ENCODE peak calls at places on chromosomes 7 and 10, in four cellular contexts. U, W, A and M are unnamed samples.

GRCh38 chr7:107025449-107026103 is 18.9 kb upstream of the PRKAR2B start:
- DNase-seq in W (no peak), U (no peak), A (peak; percentile 19), M (no peak)

GRCh38 chr7:117077658-117078057 is 124.4 kb downstream of the ST7 start:
- DNase-seq in A (no peak), U (no peak), W (no peak), M (no peak)

GRCh38 chr7:86914468-86915054 is 144.9 kb downstream of the ELAPOR2 start:
- DNase-seq in U (no peak), W (no peak), A (peak; percentile 25), M (no peak)

GRCh38 chr7:94276797-94277196 is 117.9 kb upstream of the COL1A2 start:
- DNase-seq in W (no peak), U (no peak), A (peak; percentile 72), M (no peak)

GRCh38 chr7:82284936-82285519 is 158.5 kb downstream of the CACNA2D1 start:
- DNase-seq in U (no peak), A (no peak), W (no peak), M (no peak)

GRCh38 chr10:80893256-80893655 is 355.6 kb downstream of the SH2D4B start:
- DNase-seq in W (no peak), U (no peak), A (no peak), M (no peak)

GRCh38 chr7:7977774-7978173 is 9.2 kb downstream of the GLCCI1 start:
- DNase-seq in A (no peak), W (no peak), U (no peak), M (no peak)

GRCh38 chr7:20488850-20489249 is 126.6 kb upstream of the ABCB5 start:
- DNase-seq in A (no peak), W (no peak), U (no peak), M (no peak)